ENCODE peak calls at places on chromosomes 13 and 19, in six cellular contexts. H is fibroblast of lung; L is HFF-Myc; G is CD8-positive, alpha-beta T cell; B is astrocyte; I is H7. E is an unnamed sample.

GRCh38 chr13:100536643-100537180 is 51.9 kb downstream of the GGACT start:
- DNase-seq in H (no peak), L (no peak), G (no peak), B (no peak), I (no peak), E (no peak)

GRCh38 chr19:1566392-1567115 is 1.6 kb downstream of the MEX3D start:
- DNase-seq in H (peak; percentile 79), L (peak; percentile 37), G (no peak), B (peak; percentile 75), I (peak; percentile 98), E (peak; percentile 82)

GRCh38 chr13:59424661-59425060 is 739.1 kb downstream of the DIAPH3 start:
- DNase-seq in H (peak; percentile 57), L (no peak), G (no peak), B (peak; percentile 51), I (no peak), E (no peak)

GRCh38 chr19:58350001-58350801 is 3.1 kb downstream of the A1BG start:
- DNase-seq in H (no peak), L (no peak), G (no peak), B (no peak), I (peak; percentile 55), E (no peak)

GRCh38 chr19:15466851-15467733 is 2.7 kb upstream of the RASAL3 start:
- DNase-seq in H (no peak), L (peak; percentile 24), G (peak; percentile 32), B (peak; percentile 67), I (no peak), E (no peak)

GRCh38 chr19:3987619-3988371 is 2.5 kb upstream of the EEF2 start:
- DNase-seq in H (peak; percentile 83), L (peak; percentile 48), G (peak; percentile 83), B (peak; percentile 33), I (peak; percentile 92), E (peak; percentile 94)

GRCh38 chr19:16268676-16269319 is 55.8 kb upstream of the KLF2 start:
- DNase-seq in H (no peak), L (no peak), G (no peak), B (no peak), I (no peak), E (no peak)

GRCh38 chr13:93080587-93080986 is 146.0 kb upstream of the GPC6 start:
- DNase-seq in H (peak; percentile 9), L (no peak), G (no peak), B (peak; percentile 90), I (no peak), E (no peak)

GRCh38 chr19:49486710-49487276 is 615 bp upstream of the RPL13A start:
- DNase-seq in H (no peak), L (no peak), G (no peak), B (no peak), I (no peak), E (no peak)

GRCh38 chr13:32657309-32657708 is 71.1 kb downstream of the PDS5B start:
- DNase-seq in H (no peak), L (no peak), G (no peak), B (no peak), I (no peak), E (no peak)

GRCh38 chr13:81762449-81762848 is 1421.5 kb upstream of the SPRY2 start:
- DNase-seq in H (no peak), L (no peak), G (no peak), B (no peak), I (no peak), E (no peak)

GRCh38 chr13:34967851-34968562 is 25.9 kb downstream of the NBEA start:
- DNase-seq in H (no peak), L (no peak), G (no peak), B (peak; percentile 67), I (no peak), E (no peak)

GRCh38 chr19:12880551-12881171 is 588 bp downstream of the DNASE2 start:
- DNase-seq in H (peak; percentile 17), L (no peak), G (no peak), B (peak; percentile 6), I (peak; percentile 85), E (peak; percentile 78)

GRCh38 chr19:4557186-4557970 is 2.1 kb downstream of the SEMA6B start:
- DNase-seq in H (no peak), L (no peak), G (no peak), B (no peak), I (peak; percentile 84), E (no peak)

GRCh38 chr13:44103721-44104490 is 224.2 kb downstream of the LACC1 start:
- DNase-seq in H (no peak), L (no peak), G (no peak), B (no peak), I (no peak), E (no peak)

GRCh38 chr19:49884109-49884508 is 6.6 kb downstream of the TBC1D17 start:
- DNase-seq in H (no peak), L (no peak), G (no peak), B (no peak), I (no peak), E (no peak)

GRCh38 chr13:78022164-78022877 is 103.7 kb upstream of the EDNRB start:
- DNase-seq in H (peak; percentile 40), L (peak; percentile 31), G (peak; percentile 7), B (peak; percentile 60), I (no peak), E (no peak)

GRCh38 chr13:98026457-98026857 is 73.0 kb downstream of the IPO5 start:
- DNase-seq in H (peak; percentile 64), L (no peak), G (no peak), B (no peak), I (peak; percentile 22), E (no peak)

GRCh38 chr19:33293255-33294057 is 8.9 kb downstream of the CEBPA start:
- DNase-seq in H (peak; percentile 60), L (no peak), G (no peak), B (peak; percentile 63), I (peak; percentile 63), E (peak; percentile 82)

GRCh38 chr19:11693505-11694499 is 44.9 kb downstream of the ZNF823 start:
- DNase-seq in H (peak; percentile 83), L (peak; percentile 66), G (no peak), B (peak; percentile 25), I (peak; percentile 65), E (no peak)

GRCh38 chr13:73273737-73274136 is 214.9 kb downstream of the KLF5 start:
- DNase-seq in H (peak; percentile 17), L (peak; percentile 51), G (no peak), B (peak; percentile 95), I (no peak), E (no peak)

GRCh38 chr13:80881495-80882482 is 540.9 kb upstream of the SPRY2 start:
- DNase-seq in H (peak; percentile 73), L (no peak), G (no peak), B (no peak), I (no peak), E (no peak)

GRCh38 chr19:14758816-14759215 is 19.5 kb downstream of the ADGRE2 start:
- DNase-seq in H (no peak), L (no peak), G (no peak), B (no peak), I (peak; percentile 67), E (no peak)

GRCh38 chr13:30153871-30154426 is 153.4 kb downstream of the KATNAL1 start:
- DNase-seq in H (no peak), L (no peak), G (no peak), B (no peak), I (peak; percentile 81), E (no peak)

GRCh38 chr13:91406619-91407018 is 8.2 kb downstream of the GPC5 start:
- DNase-seq in H (peak; percentile 39), L (peak; percentile 10), G (no peak), B (peak; percentile 21), I (peak; percentile 68), E (no peak)

GRCh38 chr19:34365463-34366401 is 736 bp downstream of the GPI start:
- DNase-seq in H (peak; percentile 35), L (no peak), G (no peak), B (peak; percentile 23), I (peak; percentile 75), E (peak; percentile 78)

GRCh38 chr13:26664942-26665341 is 95.6 kb downstream of the GPR12 start:
- DNase-seq in H (no peak), L (no peak), G (no peak), B (no peak), I (no peak), E (no peak)

GRCh38 chr13:50810998-50811397 is 32.5 kb downstream of the DLEU7 start:
- DNase-seq in H (no peak), L (no peak), G (no peak), B (no peak), I (no peak), E (no peak)
- H3K4me3 ChIP-seq in H (no peak overlapping the region), L (no peak overlapping the region), G (no peak overlapping the region), B (no peak overlapping the region), I (no peak overlapping the region), E (no peak overlapping the region)

GRCh38 chr13:110338441-110339101 is 31.5 kb downstream of the COL4A2 start:
- DNase-seq in H (peak; percentile 77), L (no peak), G (no peak), B (peak; percentile 88), I (no peak), E (peak; percentile 28)
- H3K4me3 ChIP-seq in H (no peak overlapping the region), L (no peak overlapping the region), G (no peak overlapping the region), B (no peak overlapping the region), I (no peak overlapping the region), E (no peak overlapping the region)

GRCh38 chr19:36876993-36877938 is 26.6 kb downstream of the ZNF345 start:
- DNase-seq in H (peak; percentile 5), L (no peak), G (no peak), B (no peak), I (no peak), E (no peak)
- H3K4me3 ChIP-seq in H (no peak overlapping the region), L (no peak overlapping the region), G (peak overlapping the region; percentile 11), B (no peak overlapping the region), I (no peak overlapping the region), E (no peak overlapping the region)

GRCh38 chr19:48397263-48397635 is 3.8 kb downstream of the GRIN2D start:
- DNase-seq in H (no peak), L (no peak), G (no peak), B (no peak), I (no peak), E (no peak)
- H3K4me3 ChIP-seq in H (peak overlapping the region; percentile 44), L (peak overlapping the region; percentile 50), G (peak overlapping the region; percentile 43), B (peak overlapping the region; percentile 60), I (peak overlapping the region; percentile 54), E (no peak overlapping the region)

GRCh38 chr19:17329061-17329767 is 5.4 kb downstream of the ANO8 start:
- DNase-seq in H (no peak), L (no peak), G (no peak), B (no peak), I (peak; percentile 86), E (no peak)

GRCh38 chr19:17327068-17327653 is 7.5 kb downstream of the ANO8 start:
- DNase-seq in H (no peak), L (no peak), G (no peak), B (no peak), I (no peak), E (no peak)

GRCh38 chr19:17326595-17326966 is 8.1 kb downstream of the ANO8 start:
- DNase-seq in H (no peak), L (no peak), G (no peak), B (no peak), I (no peak), E (no peak)

GRCh38 chr19:17328517-17329060 is 6.1 kb downstream of the ANO8 start:
- DNase-seq in H (no peak), L (no peak), G (no peak), B (no peak), I (peak; percentile 92), E (no peak)

GRCh38 chr19:17327654-17328516 is 6.8 kb downstream of the ANO8 start:
- DNase-seq in H (peak; percentile 48), L (no peak), G (peak; percentile 37), B (no peak), I (peak; percentile 97), E (peak; percentile 92)
- H3K4me3 ChIP-seq in H (no peak overlapping the region), L (no peak overlapping the region), G (peak overlapping the region; percentile 73), B (no peak overlapping the region), I (peak overlapping the region; percentile 74), E (peak overlapping the region; percentile 47)

E was measured in upper lobe of right lung.